ENCODE peak calls at places on chromosomes 1 and 21, in eight cellular contexts. D is cardiac septum, K is head of caudate nucleus, C is nucleus accumbens, W is GM04504, Z is EH, V is NCI-H2029, F is glutamatergic neuron. J is an unnamed sample.

GRCh38 chr1:111520040-111520439 is 16.6 kb upstream of the ADORA3 start:
- DNase-seq in D (no peak), K (no peak), C (no peak), W (no peak), Z (no peak), V (no peak), F (no peak), J (no peak)

GRCh38 chr1:64010316-64010715 is 193.1 kb upstream of the UBE2U start:
- DNase-seq in D (no peak), K (no peak), C (no peak), W (no peak), Z (no peak), V (no peak), F (no peak), J (no peak)

GRCh38 chr1:220885971-220886370 is 6.7 kb downstream of the HLX start:
- DNase-seq in D (no peak), K (no peak), C (no peak), W (no peak), Z (no peak), V (no peak), F (no peak), J (no peak)

GRCh38 chr1:242824435-242824834 is 299.9 kb upstream of the PLD5 start:
- DNase-seq in D (no peak), K (no peak), C (no peak), W (no peak), Z (no peak), V (no peak), F (no peak), J (no peak)

GRCh38 chr21:25801217-25802015 is 66.6 kb downstream of the GABPA start:
- DNase-seq in D (peak; percentile 89), K (peak; percentile 66), C (peak; percentile 26), W (no peak), Z (peak; percentile 82), V (peak; percentile 85), F (peak; percentile 94), J (peak; percentile 73)

GRCh38 chr1:109482796-109483638 is 688 bp upstream of the ATXN7L2 start:
- DNase-seq in D (peak; percentile 76), K (peak; percentile 61), C (peak; percentile 43), W (no peak), Z (no peak), V (no peak), F (peak; percentile 74), J (peak; percentile 67)

GRCh38 chr1:54464031-54464476 is 57.9 kb upstream of the SSBP3 start:
- DNase-seq in D (no peak), K (no peak), C (no peak), W (no peak), Z (no peak), V (no peak), F (no peak), J (no peak)

GRCh38 chr1:12600880-12601633 is 17.0 kb downstream of the DHRS3 start:
- DNase-seq in D (no peak), K (no peak), C (no peak), W (no peak), Z (peak; percentile 33), V (no peak), F (peak; percentile 45), J (peak; percentile 11)

GRCh38 chr21:45963225-45963555 is 18.4 kb upstream of the COL6A1 start:
- DNase-seq in D (no peak), K (no peak), C (no peak), W (no peak), Z (peak; percentile 46), V (no peak), F (no peak), J (no peak)

GRCh38 chr1:79041666-79042065 is 35.1 kb upstream of the ADGRL4 start:
- DNase-seq in D (no peak), K (no peak), C (no peak), W (no peak), Z (peak; percentile 1), V (no peak), F (no peak), J (no peak)

GRCh38 chr1:59765036-59765730 is 49.6 kb upstream of the HOOK1 start:
- DNase-seq in D (no peak), K (no peak), C (no peak), W (no peak), Z (no peak), V (no peak), F (no peak), J (no peak)

GRCh38 chr21:43658094-43658725 is 1.1 kb downstream of the HSF2BP start:
- DNase-seq in D (no peak), K (no peak), C (no peak), W (no peak), Z (no peak), V (no peak), F (no peak), J (no peak)

GRCh38 chr1:217617120-217617519 is 13.8 kb downstream of the GPATCH2 start:
- DNase-seq in D (no peak), K (no peak), C (no peak), W (no peak), Z (no peak), V (no peak), F (no peak), J (no peak)

GRCh38 chr21:40615503-40616376 is 231.2 kb downstream of the DSCAM start:
- DNase-seq in D (no peak), K (no peak), C (no peak), W (no peak), Z (peak; percentile 11), V (no peak), F (no peak), J (no peak)

GRCh38 chr1:153387001-153387400 is 3.9 kb downstream of the S100A8 start:
- DNase-seq in D (no peak), K (no peak), C (no peak), W (no peak), Z (no peak), V (no peak), F (no peak), J (no peak)

GRCh38 chr1:207300970-207301369 is 20.5 kb upstream of the CD55 start:
- DNase-seq in D (no peak), K (no peak), C (no peak), W (no peak), Z (no peak), V (no peak), F (no peak), J (no peak)

GRCh38 chr1:25232866-25233784 is 823 bp upstream of the SYF2 start:
- DNase-seq in D (peak; percentile 88), K (peak; percentile 74), C (peak; percentile 70), W (peak; percentile 79), Z (peak; percentile 91), V (peak; percentile 63), F (peak; percentile 80), J (peak; percentile 62)

GRCh38 chr1:65339866-65340483 is 30.6 kb downstream of the DNAJC6 start:
- DNase-seq in D (no peak), K (no peak), C (no peak), W (no peak), Z (peak; percentile 66), V (no peak), F (no peak), J (no peak)

GRCh38 chr1:179809506-179810366 is 66.6 kb downstream of the FAM163A start:
- DNase-seq in D (no peak), K (peak; percentile 72), C (peak; percentile 57), W (peak; percentile 25), Z (peak; percentile 76), V (peak; percentile 26), F (peak; percentile 74), J (peak; percentile 56)

GRCh38 chr1:51070011-51070410 is 32.0 kb upstream of the C1orf185 start:
- DNase-seq in D (no peak), K (no peak), C (no peak), W (no peak), Z (no peak), V (peak; percentile 98), F (no peak), J (no peak)

GRCh38 chr1:159594581-159594980 is 7.0 kb downstream of the APCS start:
- DNase-seq in D (no peak), K (no peak), C (no peak), W (peak; percentile 21), Z (peak; percentile 54), V (no peak), F (no peak), J (no peak)

GRCh38 chr21:45406801-45407628 is 2.0 kb downstream of the COL18A1 start:
- DNase-seq in D (no peak), K (no peak), C (no peak), W (no peak), Z (peak; percentile 50), V (no peak), F (no peak), J (no peak)

GRCh38 chr1:64082459-64082858 is 121.0 kb upstream of the UBE2U start:
- DNase-seq in D (no peak), K (no peak), C (no peak), W (no peak), Z (peak; percentile 41), V (no peak), F (no peak), J (no peak)

GRCh38 chr1:100757946-100758345 is 38.4 kb downstream of the VCAM1 start:
- DNase-seq in D (no peak), K (no peak), C (no peak), W (no peak), Z (no peak), V (no peak), F (no peak), J (no peak)

GRCh38 chr1:2106681-2107405 is 56.6 kb downstream of the PRKCZ start:
- DNase-seq in D (no peak), K (no peak), C (no peak), W (no peak), Z (no peak), V (no peak), F (peak; percentile 30), J (no peak)

GRCh38 chr1:11157867-11158266 is 31.3 kb upstream of the ANGPTL7 start:
- DNase-seq in D (no peak), K (no peak), C (no peak), W (peak; percentile 59), Z (peak; percentile 41), V (peak; percentile 48), F (no peak), J (no peak)

GRCh38 chr1:241391926-241392710 is 35.1 kb upstream of the RGS7 start:
- DNase-seq in D (no peak), K (no peak), C (no peak), W (no peak), Z (peak; percentile 42), V (peak; percentile 60), F (no peak), J (no peak)

GRCh38 chr1:241658081-241658793 is 6.2 kb downstream of the WDR64 start:
- DNase-seq in D (no peak), K (no peak), C (no peak), W (no peak), Z (peak; percentile 72), V (no peak), F (no peak), J (no peak)

GRCh38 chr1:242735323-242735722 is 210.8 kb upstream of the PLD5 start:
- DNase-seq in D (no peak), K (no peak), C (no peak), W (no peak), Z (no peak), V (no peak), F (no peak), J (no peak)

GRCh38 chr1:223731076-223731770 is 18.9 kb downstream of the CAPN2 start:
- DNase-seq in D (no peak), K (no peak), C (peak; percentile 50), W (peak; percentile 25), Z (peak; percentile 63), V (peak; percentile 75), F (no peak), J (peak; percentile 58)

GRCh38 chr1:31422505-31423319 is 9.7 kb downstream of the SERINC2 start:
- DNase-seq in D (no peak), K (peak; percentile 70), C (peak; percentile 19), W (peak; percentile 66), Z (peak; percentile 86), V (peak; percentile 71), F (peak; percentile 84), J (peak; percentile 82)

GRCh38 chr1:59434336-59434735 is 137.4 kb downstream of the FGGY start:
- DNase-seq in D (no peak), K (no peak), C (no peak), W (peak; percentile 52), Z (peak; percentile 92), V (no peak), F (no peak), J (no peak)

GRCh38 chr1:225655509-225656258 is 2.8 kb upstream of the ENAH start:
- DNase-seq in D (no peak), K (peak; percentile 73), C (peak; percentile 20), W (peak; percentile 92), Z (peak; percentile 98), V (no peak), F (no peak), J (peak; percentile 64)

GRCh38 chr1:91098299-91098901 is 76.6 kb upstream of the ZNF644 start:
- DNase-seq in D (no peak), K (no peak), C (no peak), W (no peak), Z (peak; percentile 34), V (peak; percentile 67), F (no peak), J (no peak)